ENCODE peak calls at places on chromosomes 5 and 9, in ten cellular contexts. X, F, U, B, W, I, R, O, H and J are unnamed samples.

GRCh38 chr9:119009253-119009652 is 360.0 kb downstream of the BRINP1 start:
- DNase-seq in X (peak), F (no peak), U (no peak), B (peak), W (no peak), I (no peak), R (no peak), O (no peak), H (no peak), J (no peak)

GRCh38 chr5:172110260-172110815 is 77.7 kb downstream of the STK10 start:
- DNase-seq in X (no peak), F (no peak), U (no peak), B (no peak), W (peak), I (no peak), R (no peak), O (no peak), H (no peak), J (no peak)

GRCh38 chr5:175517824-175518450 is 39.6 kb downstream of the SFXN1 start:
- DNase-seq in X (peak), F (peak), U (no peak), B (peak), W (peak), I (peak), R (no peak), O (peak), H (no peak), J (no peak)

GRCh38 chr5:73792687-73793320 is 166.8 kb downstream of the ARHGEF28 start:
- DNase-seq in X (peak), F (no peak), U (peak), B (peak), W (peak), I (peak), R (peak), O (peak), H (peak), J (peak)

GRCh38 chr5:158951951-158952545 is 147.7 kb downstream of the EBF1 start:
- DNase-seq in X (no peak), F (no peak), U (no peak), B (no peak), W (no peak), I (no peak), R (no peak), O (no peak), H (no peak), J (no peak)

GRCh38 chr9:79430599-79430998 is 141.2 kb upstream of the TLE4 start:
- DNase-seq in X (peak), F (no peak), U (no peak), B (no peak), W (no peak), I (no peak), R (no peak), O (no peak), H (no peak), J (no peak)

GRCh38 chr5:53246042-53246836 is 136.7 kb upstream of the MOCS2 start:
- DNase-seq in X (peak), F (peak), U (no peak), B (peak), W (peak), I (no peak), R (no peak), O (peak), H (no peak), J (no peak)

GRCh38 chr5:125668904-125669303 is 754.3 kb upstream of the GRAMD2B start:
- DNase-seq in X (peak), F (no peak), U (no peak), B (peak), W (no peak), I (no peak), R (no peak), O (no peak), H (no peak), J (peak)

GRCh38 chr9:108535526-108535925 is 320.3 kb downstream of the ACTL7B start:
- DNase-seq in X (no peak), F (no peak), U (no peak), B (no peak), W (no peak), I (peak), R (no peak), O (no peak), H (no peak), J (peak)

GRCh38 chr9:121660876-121661275 is 9.4 kb downstream of the DAB2IP start:
- DNase-seq in X (no peak), F (no peak), U (no peak), B (no peak), W (no peak), I (no peak), R (no peak), O (no peak), H (no peak), J (no peak)

GRCh38 chr9:96619491-96620154 is at the start of gene CDC14B:
- DNase-seq in X (peak), F (no peak), U (peak), B (peak), W (peak), I (peak), R (peak), O (peak), H (peak), J (no peak)

GRCh38 chr9:27471789-27472585 is 52.1 kb upstream of the IFNK start:
- DNase-seq in X (peak), F (no peak), U (no peak), B (no peak), W (no peak), I (no peak), R (no peak), O (peak), H (no peak), J (no peak)

GRCh38 chr9:20559236-20559896 is 62.9 kb downstream of the MLLT3 start:
- DNase-seq in X (no peak), F (no peak), U (no peak), B (peak), W (no peak), I (no peak), R (no peak), O (no peak), H (no peak), J (no peak)

GRCh38 chr5:122844916-122845252 is 529 bp upstream of the SNX24 start:
- DNase-seq in X (no peak), F (no peak), U (no peak), B (no peak), W (no peak), I (no peak), R (no peak), O (no peak), H (no peak), J (no peak)

GRCh38 chr5:58458851-58459275 is 1.0 kb downstream of the PLK2 start:
- DNase-seq in X (peak), F (no peak), U (no peak), B (peak), W (peak), I (no peak), R (no peak), O (no peak), H (no peak), J (no peak)

GRCh38 chr9:93681316-93682154 is 105.2 kb downstream of the PHF2 start:
- DNase-seq in X (no peak), F (no peak), U (peak), B (no peak), W (no peak), I (peak), R (no peak), O (no peak), H (peak), J (no peak)

GRCh38 chr5:82109013-82109412 is 137.2 kb downstream of the ATG10 start:
- DNase-seq in X (no peak), F (no peak), U (no peak), B (no peak), W (no peak), I (no peak), R (no peak), O (no peak), H (no peak), J (no peak)

GRCh38 chr5:10018670-10019069 is 231.0 kb downstream of the ATPSCKMT start:
- DNase-seq in X (peak), F (peak), U (no peak), B (peak), W (peak), I (no peak), R (no peak), O (peak), H (no peak), J (no peak)

GRCh38 chr9:6708732-6709131 is 49.0 kb upstream of the KDM4C start:
- DNase-seq in X (no peak), F (no peak), U (no peak), B (no peak), W (no peak), I (no peak), R (no peak), O (no peak), H (no peak), J (no peak)

GRCh38 chr5:163565931-163566608 is 60.7 kb downstream of the MAT2B start:
- DNase-seq in X (no peak), F (no peak), U (no peak), B (peak), W (peak), I (no peak), R (no peak), O (peak), H (peak), J (no peak)

GRCh38 chr9:120935383-120935857 is 8.8 kb upstream of the TRAF1 start:
- DNase-seq in X (peak), F (peak), U (peak), B (peak), W (peak), I (peak), R (peak), O (peak), H (peak), J (no peak)

GRCh38 chr9:97857603-97858392 is 4.8 kb downstream of the FOXE1 start:
- DNase-seq in X (no peak), F (no peak), U (no peak), B (no peak), W (no peak), I (no peak), R (no peak), O (no peak), H (no peak), J (no peak)

GRCh38 chr5:96254980-96255681 is 177.9 kb downstream of the PCSK1 start:
- DNase-seq in X (peak), F (peak), U (no peak), B (peak), W (peak), I (no peak), R (no peak), O (peak), H (peak), J (no peak)

GRCh38 chr9:138061631-138062030 is 184.0 kb downstream of the CACNA1B start:
- DNase-seq in X (no peak), F (no peak), U (no peak), B (no peak), W (no peak), I (no peak), R (no peak), O (no peak), H (no peak), J (no peak)

GRCh38 chr5:91352831-91353695 is 30.1 kb downstream of the ARRDC3 start:
- DNase-seq in X (no peak), F (no peak), U (no peak), B (no peak), W (no peak), I (no peak), R (no peak), O (no peak), H (no peak), J (no peak)

GRCh38 chr9:130036099-130036498 is 6.9 kb downstream of the FNBP1 start:
- DNase-seq in X (peak), F (no peak), U (no peak), B (peak), W (peak), I (no peak), R (no peak), O (peak), H (no peak), J (no peak)

GRCh38 chr9:115411993-115412452 is 294.1 kb upstream of the TNC start:
- DNase-seq in X (peak), F (peak), U (no peak), B (peak), W (no peak), I (no peak), R (no peak), O (no peak), H (no peak), J (no peak)

GRCh38 chr5:177473461-177473991 is at the start of gene DBN1:
- DNase-seq in X (no peak), F (no peak), U (peak), B (no peak), W (peak), I (no peak), R (no peak), O (peak), H (peak), J (no peak)

GRCh38 chr5:142364251-142365145 is 39.7 kb upstream of the SPRY4 start:
- DNase-seq in X (no peak), F (no peak), U (peak), B (peak), W (no peak), I (peak), R (peak), O (no peak), H (no peak), J (no peak)

GRCh38 chr5:27639005-27639612 is 600.7 kb upstream of the CDH9 start:
- DNase-seq in X (no peak), F (no peak), U (no peak), B (no peak), W (no peak), I (no peak), R (no peak), O (no peak), H (no peak), J (no peak)

GRCh38 chr5:103207653-103208052 is 50.9 kb upstream of the MACIR start:
- DNase-seq in X (peak), F (no peak), U (no peak), B (peak), W (peak), I (no peak), R (no peak), O (peak), H (no peak), J (no peak)

GRCh38 chr5:17217421-17218352 is at the start of gene BASP1:
- DNase-seq in X (peak), F (no peak), U (peak), B (no peak), W (peak), I (peak), R (peak), O (peak), H (peak), J (no peak)

GRCh38 chr5:71932649-71933338 is 174.5 kb upstream of the MAP1B start:
- DNase-seq in X (peak), F (no peak), U (no peak), B (peak), W (peak), I (peak), R (peak), O (peak), H (peak), J (no peak)

GRCh38 chr9:4164356-4164755 is 135.5 kb downstream of the GLIS3 start:
- DNase-seq in X (no peak), F (no peak), U (no peak), B (no peak), W (no peak), I (no peak), R (no peak), O (no peak), H (no peak), J (no peak)

GRCh38 chr9:111023090-111023489 is 15.2 kb downstream of the LPAR1 start:
- DNase-seq in X (no peak), F (no peak), U (no peak), B (no peak), W (no peak), I (no peak), R (no peak), O (no peak), H (no peak), J (no peak)

GRCh38 chr5:178388381-178389030 is 155.9 kb upstream of the PHYKPL start:
- DNase-seq in X (no peak), F (no peak), U (peak), B (peak), W (peak), I (peak), R (peak), O (no peak), H (peak), J (no peak)

GRCh38 chr5:127041571-127041970 is 11.2 kb upstream of the MARCHF3 start:
- DNase-seq in X (peak), F (no peak), U (no peak), B (peak), W (peak), I (no peak), R (no peak), O (peak), H (no peak), J (no peak)

GRCh38 chr5:113002423-113002822 is 25.8 kb downstream of the DCP2 start:
- DNase-seq in X (no peak), F (no peak), U (no peak), B (no peak), W (no peak), I (peak), R (no peak), O (no peak), H (no peak), J (no peak)

DNA sequence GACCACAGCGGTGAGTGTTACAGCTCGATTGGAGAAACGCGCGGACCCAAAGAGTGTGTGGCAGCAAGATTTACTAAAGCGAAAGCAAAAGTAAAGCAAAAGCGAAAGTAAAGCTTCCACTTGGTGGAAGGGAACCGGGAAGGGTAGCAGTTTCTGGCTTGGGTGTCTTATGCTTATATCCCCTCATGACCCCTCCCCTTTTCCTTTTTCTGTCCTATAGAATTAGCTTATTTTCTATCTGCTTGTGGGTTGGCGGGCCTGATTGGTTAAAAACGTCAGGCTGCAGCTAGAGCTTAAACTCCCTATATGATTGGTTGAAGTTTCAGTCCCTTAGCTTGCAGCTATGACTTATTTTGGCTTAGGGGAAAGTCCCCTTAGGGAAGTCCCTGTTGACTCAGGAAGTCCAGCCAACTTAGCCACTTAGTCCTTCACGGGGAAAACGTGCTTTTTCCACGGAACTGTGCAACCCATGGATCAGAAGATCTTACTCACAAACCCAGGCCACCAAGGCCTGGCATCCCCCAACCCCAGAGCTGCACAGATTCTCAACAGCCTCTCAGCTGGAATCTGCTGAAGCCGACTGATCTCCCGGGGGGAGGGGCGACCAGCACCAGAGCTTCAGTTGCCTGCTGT is 114.2 kb upstream of the ADAMTS16 start:
- DNase-seq in X (no peak), F (no peak), U (no peak), B (no peak), W (no peak), I (no peak), R (no peak), O (peak), H (no peak), J (peak)
- H3K4me3 ChIP-seq in X (no peak), F (no peak), U (no peak), B (no peak), W (no peak), I (no peak), R (no peak), O (no peak), H (no peak), J (no peak)

GRCh38 chr9:127264462-127265040 is at the start of gene GARNL3:
- DNase-seq in X (no peak), F (no peak), U (no peak), B (no peak), W (no peak), I (no peak), R (no peak), O (no peak), H (no peak), J (no peak)
- H3K4me3 ChIP-seq in X (no peak), F (no peak), U (no peak), B (no peak), W (no peak), I (no peak), R (peak), O (no peak), H (no peak), J (no peak)

DNA sequence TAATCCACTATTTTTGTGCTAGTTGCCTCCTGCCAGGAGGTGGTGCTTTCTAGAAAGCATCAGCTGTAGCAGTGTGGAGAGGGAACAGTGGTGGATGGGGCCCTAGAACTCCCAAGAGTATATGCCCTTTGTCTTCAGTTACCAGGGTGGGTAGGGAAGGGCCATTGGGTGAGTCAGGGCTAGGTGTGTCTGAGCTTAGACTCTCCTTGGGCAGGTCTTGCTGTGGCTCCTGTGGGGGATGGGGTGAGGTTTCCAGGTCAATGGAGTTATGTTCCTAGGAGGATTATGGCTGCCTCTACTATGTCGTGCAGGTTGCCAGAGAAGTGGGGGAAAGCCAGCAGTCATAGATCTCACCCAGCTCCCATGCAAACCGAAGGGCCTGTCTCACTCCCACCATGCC is 11.3 kb upstream of the ADAMTS12 start:
- DNase-seq in X (no peak), F (no peak), U (no peak), B (no peak), W (no peak), I (no peak), R (no peak), O (no peak), H (no peak), J (no peak)
- H3K4me3 ChIP-seq in X (no peak), F (no peak), U (no peak), B (no peak), W (no peak), I (no peak), R (no peak), O (no peak), H (no peak), J (no peak)

GRCh38 chr9:69157751-69158466 is 16.2 kb upstream of the TJP2 start:
- DNase-seq in X (peak), F (no peak), U (no peak), B (no peak), W (no peak), I (peak), R (no peak), O (peak), H (no peak), J (no peak)

GRCh38 chr9:69151506-69151905 is 22.6 kb upstream of the TJP2 start:
- DNase-seq in X (no peak), F (no peak), U (no peak), B (no peak), W (no peak), I (no peak), R (no peak), O (no peak), H (no peak), J (no peak)

GRCh38 chr9:69158471-69158870 is 15.6 kb upstream of the TJP2 start:
- DNase-seq in X (no peak), F (no peak), U (no peak), B (no peak), W (no peak), I (no peak), R (no peak), O (no peak), H (no peak), J (no peak)

GRCh38 chr9:69153707-69154521 is 20.2 kb upstream of the TJP2 start:
- DNase-seq in X (no peak), F (no peak), U (no peak), B (no peak), W (no peak), I (no peak), R (no peak), O (no peak), H (no peak), J (no peak)

GRCh38 chr9:69155341-69156030 is 18.6 kb upstream of the TJP2 start:
- DNase-seq in X (no peak), F (no peak), U (no peak), B (peak), W (no peak), I (no peak), R (no peak), O (no peak), H (no peak), J (no peak)
- H3K4me3 ChIP-seq in X (no peak), F (no peak), U (no peak), B (no peak), W (no peak), I (no peak), R (no peak), O (no peak), H (no peak), J (no peak)